ENCODE peak calls at places on chromosomes 4 and X, in four cellular contexts. I is upper lobe of left lung, C is GM23338, M is spleen. X is an unnamed sample.

GRCh38 chr4:83320548-83320947 is 14.1 kb downstream of the HPSE start:
- DNase-seq in I (peak; percentile 86), M (peak; percentile 90), C (no peak), X (no peak)

GRCh38 chr4:92305878-92306520 is 2.2 kb downstream of the GRID2 start:
- DNase-seq in I (no peak), C (peak; percentile 51), M (no peak), X (no peak)

GRCh38 chrX:109360301-109360700 is 121.6 kb downstream of the GUCY2F start:
- DNase-seq in C (no peak), I (no peak), M (no peak), X (no peak)

GRCh38 chr4:72931346-72931745 is 138.2 kb downstream of the COX18 start:
- DNase-seq in C (no peak), I (no peak), M (no peak), X (no peak)

GRCh38 chrX:151899622-151900021 is 13.1 kb upstream of the MAGEA4 start:
- DNase-seq in C (no peak), M (no peak), I (no peak), X (no peak)

GRCh38 chr4:2934077-2934812 is 29.0 kb downstream of the NOP14 start:
- DNase-seq in M (peak; percentile 92), C (peak; percentile 51), I (peak; percentile 67), X (no peak)

GRCh38 chr4:23614284-23614892 is 275.5 kb downstream of the PPARGC1A start:
- DNase-seq in M (no peak), C (peak; percentile 76), I (peak; percentile 32), X (no peak)

GRCh38 chr4:10083861-10084641 is 32.5 kb downstream of the WDR1 start:
- DNase-seq in I (peak; percentile 19), C (no peak), M (peak; percentile 72), X (no peak)

GRCh38 chr4:152424980-152425379 is 110.9 kb downstream of the FBXW7 start:
- DNase-seq in M (no peak), I (no peak), C (no peak), X (no peak)

GRCh38 chr4:183257808-183258207 is 62.3 kb downstream of the CLDN22 start:
- DNase-seq in M (peak; percentile 58), I (no peak), C (peak; percentile 57), X (no peak)

GRCh38 chr4:113472864-113473263 is 288.7 kb downstream of the CAMK2D start:
- DNase-seq in C (no peak), M (no peak), I (no peak), X (no peak)

GRCh38 chr4:122584517-122584916 is 36.3 kb downstream of the IL21 start:
- DNase-seq in M (no peak), I (no peak), C (no peak), X (no peak)

GRCh38 chr4:35725131-35725530 is 519.2 kb downstream of the ARAP2 start:
- DNase-seq in M (no peak), C (peak; percentile 77), I (no peak), X (no peak)

GRCh38 chr4:66097271-66097670 is 427.0 kb upstream of the EPHA5 start:
- DNase-seq in M (no peak), C (no peak), I (no peak), X (no peak)

GRCh38 chrX:106481341-106481740 is 130.4 kb upstream of the RADX start:
- DNase-seq in M (no peak), C (peak; percentile 67), I (peak; percentile 28), X (peak; percentile 22)

GRCh38 chr4:105596676-105597075 is 44.3 kb downstream of the ARHGEF38 start:
- DNase-seq in M (no peak), C (peak; percentile 49), I (no peak), X (no peak)

GRCh38 chr4:108060164-108060563 is 70.5 kb downstream of the HADH start:
- DNase-seq in M (no peak), I (no peak), C (peak; percentile 64), X (peak; percentile 25)

GRCh38 chrX:17414839-17415238 is 39.8 kb downstream of the NHS start:
- DNase-seq in M (no peak), I (no peak), C (peak; percentile 27), X (no peak)

GRCh38 chr4:112141366-112142138 is 3.7 kb upstream of the FAM241A start:
- DNase-seq in I (no peak), M (no peak), C (no peak), X (no peak)

GRCh38 chrX:75038925-75039324 is 113.7 kb upstream of the NEXMIF start:
- DNase-seq in C (peak; percentile 41), M (no peak), I (no peak), X (no peak)

GRCh38 chrX:111114806-111115205 is 18.8 kb downstream of the PAK3 start:
- DNase-seq in I (no peak), M (no peak), C (no peak), X (no peak)

GRCh38 chrX:64977830-64978229 is 1.6 kb upstream of the ZC4H2 start:
- DNase-seq in C (no peak), M (no peak), I (no peak), X (no peak)

GRCh38 chrX:96713303-96713702 is 28.7 kb downstream of the DIAPH2 start:
- DNase-seq in I (no peak), M (no peak), C (no peak), X (no peak)

GRCh38 chrX:129777218-129777768 is 2.5 kb upstream of the SASH3 start:
- DNase-seq in C (no peak), M (peak; percentile 96), I (peak; percentile 75), X (peak; percentile 13)

GRCh38 chrX:27728291-27728690 is 79.5 kb upstream of the MAGEB10 start:
- DNase-seq in M (no peak), C (no peak), I (no peak), X (no peak)

GRCh38 chrX:64975989-64976672 is at the start of gene ZC4H2:
- DNase-seq in M (peak; percentile 90), C (peak; percentile 86), I (peak; percentile 83), X (peak; percentile 62)

GRCh38 chr4:78591404-78591803 is 39.8 kb downstream of the ANXA3 start:
- DNase-seq in I (no peak), C (no peak), M (no peak), X (no peak)

GRCh38 chr4:78585633-78586032 is 34.1 kb downstream of the ANXA3 start:
- DNase-seq in M (no peak), I (no peak), C (no peak), X (no peak)

GRCh38 chr4:78592104-78592783 is 40.7 kb downstream of the ANXA3 start:
- DNase-seq in M (no peak), I (no peak), C (peak; percentile 73), X (no peak)

GRCh38 chr4:78584863-78585576 is 33.5 kb downstream of the ANXA3 start:
- DNase-seq in C (no peak), M (no peak), I (no peak), X (no peak)

DNA sequence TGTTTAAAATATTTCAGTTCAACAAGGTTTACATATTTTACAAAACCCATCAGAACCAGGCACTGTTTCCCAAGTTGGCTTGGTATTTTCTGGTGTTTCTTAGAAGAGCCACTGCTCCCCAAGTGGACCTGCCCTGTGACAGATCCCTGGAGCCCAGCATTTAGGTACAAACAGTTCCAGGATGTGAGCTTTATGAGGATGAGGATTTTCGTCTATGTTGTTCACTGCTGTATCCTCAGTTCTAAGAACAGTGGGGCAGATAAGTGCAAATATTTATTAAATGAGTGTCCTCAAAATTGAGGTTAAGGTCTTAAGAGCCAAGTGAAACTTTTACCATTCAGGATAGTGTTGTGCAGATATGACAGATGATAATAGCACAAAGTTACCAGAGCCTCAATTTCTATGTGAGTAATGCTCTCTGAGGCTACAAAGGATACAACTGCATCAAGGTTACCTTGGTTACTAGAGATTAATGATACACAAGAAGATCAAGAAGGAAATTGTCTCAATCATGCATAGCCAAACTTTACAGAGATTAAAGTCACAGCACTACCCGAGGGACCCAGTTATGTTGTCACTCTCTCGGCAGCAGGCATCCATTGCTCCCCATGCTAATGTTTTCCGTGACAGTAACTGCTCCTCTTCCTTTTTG is 37.5 kb downstream of the ANXA3 start:
- DNase-seq in I (no peak), C (no peak), M (no peak), X (no peak)
- TF ChIP-seq POLR2AphosphoS5 in I (no peak), C (no peak), M (no peak), X (no peak)

DNA sequence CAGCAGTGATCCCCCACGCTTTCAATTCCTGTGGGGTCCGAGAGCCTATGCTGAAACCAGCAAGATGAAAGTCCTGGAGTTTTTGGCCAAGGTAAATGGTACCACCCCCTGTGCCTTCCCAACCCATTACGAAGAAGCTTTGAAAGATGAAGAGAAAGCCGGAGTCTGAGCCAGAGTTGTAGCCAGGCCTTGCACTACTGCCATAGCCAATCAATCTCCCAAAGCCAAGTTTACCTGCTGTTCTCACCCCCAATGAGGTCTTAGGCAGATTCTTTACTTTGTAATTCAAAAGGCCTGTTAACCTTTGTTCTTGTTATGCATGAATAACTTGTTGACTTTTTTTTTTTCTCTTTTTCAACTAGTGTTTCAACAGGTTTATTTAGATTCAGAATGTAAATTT is 4.0 kb downstream of the MAGEB2 start:
- DNase-seq in I (no peak), M (no peak), C (peak; percentile 68), X (no peak)
- H3K4me3 ChIP-seq in I (no peak overlapping the region), M (no peak overlapping the region), C (no peak overlapping the region), X (no peak overlapping the region)

GRCh38 chrX:9775930-9776329 is 10.3 kb upstream of the GPR143 start:
- DNase-seq in M (no peak), I (no peak), C (no peak), X (no peak)
- TF ChIP-seq POLR2AphosphoS5 in M (no peak), I (no peak), C (no peak), X (no peak)

DNA sequence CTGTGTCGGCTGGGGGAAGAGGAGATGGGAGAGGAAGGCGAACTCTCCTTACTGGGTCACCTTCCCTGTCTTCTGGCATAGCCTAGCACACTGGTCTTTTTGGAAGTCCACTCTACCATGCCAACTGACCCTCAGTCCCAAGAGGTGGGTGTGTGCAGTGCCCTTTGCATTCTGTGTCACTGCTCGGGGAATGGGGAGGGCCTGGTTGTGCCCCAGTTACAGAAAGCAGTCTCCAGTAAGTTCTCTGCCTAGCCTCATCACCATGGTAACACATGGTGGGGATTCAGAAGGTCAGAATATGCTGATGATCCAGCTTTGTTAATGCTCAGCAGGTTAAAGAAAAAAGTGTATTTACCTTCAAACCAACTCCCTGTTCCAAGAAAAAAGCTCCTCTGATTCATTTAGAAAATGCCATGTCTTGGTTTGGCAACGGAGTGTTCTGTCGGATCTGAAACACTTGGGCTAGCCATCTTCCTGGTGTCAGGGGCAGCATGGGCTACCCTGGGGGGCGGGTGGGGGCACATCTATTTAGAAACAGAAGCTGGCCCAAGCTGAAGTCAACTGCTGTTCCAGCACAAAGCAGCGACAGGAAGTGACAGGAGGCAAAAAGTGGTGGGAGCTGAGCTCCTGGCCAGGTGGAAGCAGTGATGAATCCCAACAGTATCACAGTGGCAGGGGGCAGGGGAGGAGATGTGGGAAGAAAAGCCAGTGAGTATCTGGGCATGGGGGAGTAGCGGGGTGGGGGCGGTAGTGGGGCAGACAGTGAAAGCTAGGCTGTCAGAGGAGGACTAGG is 37.0 kb downstream of the NSG1 start:
- DNase-seq in I (no peak), C (peak; percentile 47), M (no peak), X (no peak)
- H3K4me3 ChIP-seq in I (no peak overlapping the region), C (peak overlapping the region; percentile 11), M (no peak overlapping the region), X (no peak overlapping the region)

GRCh38 chr4:26094076-26094475 is 180.1 kb downstream of the SMIM20 start:
- DNase-seq in I (no peak), M (no peak), C (no peak), X (no peak)
- TF ChIP-seq POLR2AphosphoS5 in I (no peak), M (no peak), C (no peak), X (no peak)

GRCh38 chr4:6777636-6778281 is 4.8 kb upstream of the KIAA0232 start:
- DNase-seq in M (peak; percentile 81), I (peak; percentile 36), C (no peak), X (no peak)

GRCh38 chr4:6778435-6778834 is 4.1 kb upstream of the KIAA0232 start:
- DNase-seq in C (no peak), I (no peak), M (no peak), X (no peak)

GRCh38 chr4:6781113-6781512 is 1.4 kb upstream of the KIAA0232 start:
- DNase-seq in M (no peak), C (no peak), I (no peak), X (peak; percentile 79)

GRCh38 chr4:6781561-6781960 is 966 bp upstream of the KIAA0232 start:
- DNase-seq in M (no peak), I (no peak), C (no peak), X (no peak)

GRCh38 chr4:6779667-6780565 is 2.6 kb upstream of the KIAA0232 start:
- DNase-seq in I (no peak), C (peak; percentile 71), M (no peak), X (no peak)
- H3K4me3 ChIP-seq in I (no peak overlapping the region), C (peak overlapping the region; percentile 31), M (no peak overlapping the region), X (no peak overlapping the region)

X was measured in prostate gland.